ENCODE peak calls at places on chromosomes 5 and 9, in four cellular contexts. P is hypothalamus, L is T-helper 1 cell, F is T follicular helper cell. W is an unnamed sample.

GRCh38 chr5:96338624-96339023 is 94.4 kb downstream of the PCSK1 start:
- DNase-seq in P (no peak), L (no peak), F (no peak), W (no peak)

GRCh38 chr5:124905256-124905655 is 158.8 kb upstream of the ZNF608 start:
- DNase-seq in P (no peak), L (no peak), F (no peak), W (no peak)

GRCh38 chr9:129350143-129350935 is 172.3 kb upstream of the IER5L start:
- DNase-seq in P (no peak), L (no peak), F (no peak), W (no peak)

GRCh38 chr5:153613143-153613542 is 122.7 kb downstream of the GRIA1 start:
- DNase-seq in P (no peak), L (no peak), F (no peak), W (no peak)

GRCh38 chr9:128781186-128782070 is 5.6 kb upstream of the TBC1D13 start:
- DNase-seq in P (no peak), L (no peak), F (no peak), W (no peak)

GRCh38 chr5:10689391-10690081 is 71.5 kb downstream of the DAP start:
- DNase-seq in P (no peak), L (no peak), F (no peak), W (no peak)

GRCh38 chr5:164302533-164303235 is 797.3 kb downstream of the MAT2B start:
- DNase-seq in P (no peak), L (no peak), F (no peak), W (no peak)

GRCh38 chr9:122991370-122991830 is 42.1 kb upstream of the GPR21 start:
- DNase-seq in P (no peak), L (no peak), F (peak), W (peak)

GRCh38 chr5:90161399-90161798 is 248.2 kb downstream of the CETN3 start:
- DNase-seq in P (no peak), L (no peak), F (no peak), W (no peak)

GRCh38 chr5:160237571-160238093 is 8.3 kb downstream of the FABP6 start:
- DNase-seq in P (no peak), L (no peak), F (no peak), W (no peak)

GRCh38 chr5:176416123-176416924 is at the start of gene CLTB:
- DNase-seq in P (peak), L (peak), F (peak), W (peak)

GRCh38 chr5:80141147-80141671 is 106.1 kb downstream of the THBS4 start:
- DNase-seq in P (peak), L (no peak), F (no peak), W (no peak)

W was measured in stimulated activated CD8-positive, alpha-beta memory T cell treated with anti-CD3 and anti-CD28 coated beads, Interleukin-7, amount 100 ng/mL, for 48 hours.